ENCODE peak calls at places on chromosomes 13 and 19, in seven cellular contexts. W, L, G, F, T, X and Z are unnamed samples.

GRCh38 chr19:38394488-38394887 is 6.0 kb downstream of the SPRED3 start:
- DNase-seq in X (peak; percentile 68), F (no peak), T (peak; percentile 66), L (peak; percentile 27), G (no peak), W (peak; percentile 37), Z (no peak)

GRCh38 chr13:49606747-49607648 is 21.3 kb upstream of the ARL11 start:
- DNase-seq in G (peak; percentile 84), T (peak; percentile 69), W (peak; percentile 95), X (peak; percentile 87), L (peak; percentile 88), F (peak; percentile 94), Z (peak; percentile 82)

GRCh38 chr19:41811981-41812380 is 15.6 kb downstream of the CEACAM3 start:
- DNase-seq in X (no peak), L (no peak), F (peak; percentile 51), T (no peak), G (no peak), W (no peak), Z (no peak)

GRCh38 chr13:66407159-66407558 is 823.0 kb downstream of the PCDH9 start:
- DNase-seq in T (no peak), X (no peak), F (no peak), W (no peak), G (peak; percentile 22), L (no peak), Z (no peak)

GRCh38 chr19:13670846-13671245 is 93.5 kb upstream of the MRI1 start:
- DNase-seq in T (no peak), F (no peak), X (no peak), W (no peak), L (no peak), G (no peak), Z (no peak)

GRCh38 chr19:34365463-34366401 is 736 bp downstream of the GPI start:
- DNase-seq in W (peak; percentile 72), L (peak; percentile 47), X (peak; percentile 55), G (peak; percentile 41), F (peak; percentile 85), T (no peak), Z (peak; percentile 47)

GRCh38 chr19:14333101-14333871 is 48.0 kb upstream of the ADGRE5 start:
- DNase-seq in W (peak; percentile 36), T (no peak), G (peak; percentile 33), X (peak; percentile 51), F (no peak), L (peak; percentile 19), Z (peak; percentile 55)

GRCh38 chr13:83057119-83057518 is 825.2 kb downstream of the SLITRK1 start:
- DNase-seq in F (no peak), X (no peak), W (peak; percentile 63), L (no peak), T (no peak), G (peak; percentile 38), Z (no peak)

GRCh38 chr13:51585696-51586095 is 1.4 kb downstream of the WDFY2 start:
- DNase-seq in W (peak; percentile 86), X (no peak), T (no peak), G (peak; percentile 71), F (no peak), L (no peak), Z (no peak)

GRCh38 chr19:3670796-3671679 is 29.2 kb downstream of the PIP5K1C start:
- DNase-seq in G (peak; percentile 70), T (no peak), W (peak; percentile 85), F (peak; percentile 96), L (no peak), X (peak; percentile 54), Z (no peak)

GRCh38 chr19:31160346-31160926 is 188.8 kb downstream of the TSHZ3 start:
- DNase-seq in W (peak; percentile 40), L (no peak), F (no peak), G (peak; percentile 65), X (no peak), T (no peak), Z (peak; percentile 48)

GRCh38 chr13:40334031-40334430 is 332.4 kb downstream of the FOXO1 start:
- DNase-seq in F (no peak), L (no peak), X (no peak), W (no peak), G (no peak), T (no peak), Z (no peak)

GRCh38 chr19:33554391-33554790 is 32.8 kb upstream of the PEPD start:
- DNase-seq in T (no peak), F (peak; percentile 21), X (no peak), W (no peak), L (no peak), G (no peak), Z (no peak)

GRCh38 chr19:43675269-43675879 is 5.4 kb upstream of the PLAUR start:
- DNase-seq in X (no peak), T (no peak), F (no peak), L (no peak), G (peak; percentile 59), W (peak; percentile 70), Z (peak; percentile 62)

GRCh38 chr19:40799558-40800338 is 757 bp downstream of the EGLN2 start:
- DNase-seq in X (peak; percentile 63), T (peak; percentile 36), L (peak; percentile 60), F (peak; percentile 89), G (no peak), W (peak; percentile 62), Z (peak; percentile 52)

GRCh38 chr19:48378194-48378570 is 13.2 kb downstream of the KDELR1 start:
- DNase-seq in G (no peak), L (no peak), T (no peak), X (no peak), W (no peak), F (no peak), Z (no peak)

GRCh38 chr19:3642987-3643386 is 16.4 kb upstream of the CACTIN start:
- DNase-seq in F (no peak), W (peak; percentile 32), L (peak; percentile 11), G (no peak), X (no peak), T (no peak), Z (no peak)

GRCh38 chr19:48842744-48843162 is 6.5 kb upstream of the HSD17B14 start:
- DNase-seq in G (peak; percentile 19), T (peak; percentile 43), X (peak; percentile 68), W (peak; percentile 63), F (no peak), L (peak; percentile 65), Z (peak; percentile 56)

GRCh38 chr13:98478134-98479129 is 98.5 kb downstream of the STK24 start:
- DNase-seq in G (peak; percentile 88), X (no peak), L (peak; percentile 27), F (no peak), W (peak; percentile 33), T (no peak), Z (no peak)

GRCh38 chr19:35739275-35740107 is 2.8 kb downstream of the IGFLR1 start:
- DNase-seq in L (no peak), X (no peak), F (peak; percentile 72), T (no peak), G (no peak), W (no peak), Z (no peak)

GRCh38 chr19:400976-401835 is 7.7 kb downstream of the C2CD4C start:
- DNase-seq in L (no peak), X (no peak), W (no peak), G (no peak), T (no peak), F (peak; percentile 68), Z (no peak)

GRCh38 chr19:17281391-17282304 is at the start of gene ANKLE1:
- DNase-seq in G (no peak), W (peak; percentile 50), X (peak; percentile 57), T (no peak), F (peak; percentile 76), L (peak; percentile 50), Z (no peak)

GRCh38 chr13:47959468-47960088 is 41.5 kb downstream of the SUCLA2 start:
- DNase-seq in F (no peak), T (no peak), L (no peak), W (no peak), X (no peak), G (no peak), Z (no peak)

GRCh38 chr13:83798731-83799130 is 83.5 kb downstream of the SLITRK1 start:
- DNase-seq in X (no peak), G (peak; percentile 45), F (no peak), W (peak; percentile 39), T (no peak), L (no peak), Z (no peak)

GRCh38 chr19:13022111-13022858 is 27.0 kb downstream of the NFIX start:
- DNase-seq in F (no peak), T (no peak), L (no peak), W (peak; percentile 84), X (no peak), G (peak; percentile 70), Z (peak; percentile 82)

GRCh38 chr13:110256126-110256905 is 50.6 kb downstream of the COL4A1 start:
- DNase-seq in T (no peak), L (no peak), W (no peak), F (no peak), X (no peak), G (no peak), Z (no peak)
- H3K4me3 ChIP-seq in T (no peak overlapping the region), L (no peak overlapping the region), W (no peak overlapping the region), F (no peak overlapping the region), X (no peak overlapping the region), G (no peak overlapping the region), Z (no peak overlapping the region)

DNA sequence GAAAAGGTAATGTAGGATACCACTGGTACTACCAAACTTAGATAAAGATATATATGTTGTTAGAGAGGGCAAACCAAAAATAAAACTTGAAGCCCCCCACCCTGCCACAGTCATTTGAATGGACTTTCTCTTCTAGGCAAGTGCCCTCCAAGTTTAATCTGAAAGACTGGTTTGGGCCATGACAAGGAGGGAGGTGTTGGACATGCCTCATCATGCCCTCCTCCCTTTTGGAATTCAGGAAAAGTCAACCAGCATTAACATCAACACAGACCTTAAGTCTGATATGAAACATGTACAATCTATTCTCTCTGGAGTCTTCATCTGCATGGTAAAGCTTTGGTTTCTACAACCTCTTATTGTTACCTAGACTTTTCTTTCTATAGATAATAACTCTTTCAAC is 46.3 kb upstream of the GPR12 start:
- DNase-seq in L (no peak), G (no peak), F (no peak), W (no peak), T (no peak), X (no peak), Z (no peak)
- H3K27me3 ChIP-seq in L (no peaks in the 10 kb centered on the region), G (no peaks in the 10 kb centered on the region), F (no peaks in the 10 kb centered on the region), W (peaks cover 2% of the 10 kb centered on the region), T (no peaks in the 10 kb centered on the region), X (no peaks in the 10 kb centered on the region), Z (peaks cover 10% of the 10 kb centered on the region)

GRCh38 chr19:2064395-2064787 is 13.3 kb upstream of the MKNK2 start:
- DNase-seq in G (no peak), X (no peak), T (no peak), F (no peak), L (no peak), W (peak; percentile 41), Z (no peak)
- H3K4me3 ChIP-seq in G (no peak overlapping the region), X (no peak overlapping the region), T (no peak overlapping the region), F (no peak overlapping the region), L (no peak overlapping the region), W (peak overlapping the region; percentile 8), Z (no peak overlapping the region)

DNA sequence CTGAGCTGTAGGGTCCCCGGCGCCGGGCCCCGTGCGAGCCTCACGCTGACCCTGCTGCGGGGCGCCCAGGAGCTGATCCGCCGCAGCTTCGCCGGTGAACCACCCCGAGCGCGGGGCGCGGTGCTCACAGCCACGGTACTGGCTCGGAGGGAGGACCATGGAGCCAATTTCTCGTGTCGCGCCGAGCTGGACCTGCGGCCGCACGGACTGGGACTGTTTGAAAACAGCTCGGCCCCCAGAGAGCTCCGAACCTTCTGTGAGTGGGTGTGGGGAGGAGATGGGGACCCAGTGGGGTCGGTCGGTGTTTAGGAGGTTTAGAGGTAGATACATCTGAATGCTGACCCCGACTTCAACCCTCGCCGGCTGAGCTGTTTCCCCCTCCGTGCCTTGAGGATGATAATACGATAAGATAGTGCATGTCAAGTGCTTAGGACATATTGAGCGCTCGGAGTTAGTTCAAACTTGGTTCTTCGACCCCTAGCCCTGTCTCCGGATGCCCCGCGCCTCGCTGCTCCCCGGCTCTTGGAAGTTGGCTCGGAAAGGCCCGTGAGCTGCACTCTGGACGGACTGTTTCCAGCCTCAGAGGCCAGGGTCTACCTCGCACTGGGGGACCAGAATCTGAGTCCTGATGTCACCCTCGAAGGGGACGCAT is 1.9 kb downstream of the ICAM5 start:
- DNase-seq in L (no peak), W (peak; percentile 58), T (no peak), F (no peak), G (no peak), X (peak; percentile 53), Z (no peak)
- H3K27me3 ChIP-seq in L (peaks cover 96% of the 10 kb centered on the region), W (no peaks in the 10 kb centered on the region), T (peaks cover 8% of the 10 kb centered on the region), F (no peaks in the 10 kb centered on the region), G (peaks cover 55% of the 10 kb centered on the region), X (peaks cover 58% of the 10 kb centered on the region), Z (peaks cover 73% of the 10 kb centered on the region)